ENCODE peak calls at places on chromosomes 4 and X, in eight cellular contexts. One of them, this sample, is unnamed.

GRCh38 chr4:142727152-142727551 is 118.9 kb downstream of the INPP4B start:
- DNase-seq in NCI-H1092: no peak
- DNase-seq in kidney epithelial cell: no peak
- DNase-seq in progenitor cell of endocrine pancreas: no peak
- DNase-seq in keratinocyte: no peak
- DNase-seq in kidney tubule cell: no peak
- DNase-seq in ureter: no peak
- DNase-seq in cardiac fibroblast: no peak
- DNase-seq in this sample: no peak

GRCh38 chrX:2401201-2401589 is 99.6 kb downstream of the DHRSX start:
- DNase-seq in NCI-H1092: no peak
- DNase-seq in kidney epithelial cell: no peak
- DNase-seq in progenitor cell of endocrine pancreas: no peak
- DNase-seq in keratinocyte: no peak
- DNase-seq in kidney tubule cell: peak
- DNase-seq in ureter: no peak
- DNase-seq in cardiac fibroblast: no peak
- DNase-seq in this sample: no peak

GRCh38 chr4:173917255-173917960 is 366.1 kb downstream of the FBXO8 start:
- DNase-seq in NCI-H1092: no peak
- DNase-seq in kidney epithelial cell: no peak
- DNase-seq in progenitor cell of endocrine pancreas: no peak
- DNase-seq in keratinocyte: no peak
- DNase-seq in kidney tubule cell: no peak
- DNase-seq in ureter: no peak
- DNase-seq in cardiac fibroblast: peak
- DNase-seq in this sample: no peak

GRCh38 chr4:83581411-83582288 is 45.7 kb downstream of the GPAT3 start:
- DNase-seq in NCI-H1092: no peak
- DNase-seq in kidney epithelial cell: no peak
- DNase-seq in progenitor cell of endocrine pancreas: no peak
- DNase-seq in keratinocyte: no peak
- DNase-seq in kidney tubule cell: no peak
- DNase-seq in ureter: no peak
- DNase-seq in cardiac fibroblast: no peak
- DNase-seq in this sample: no peak

GRCh38 chrX:111928457-111928856 is 52.5 kb downstream of the TRPC5OS start:
- DNase-seq in NCI-H1092: no peak
- DNase-seq in kidney epithelial cell: no peak
- DNase-seq in progenitor cell of endocrine pancreas: no peak
- DNase-seq in keratinocyte: no peak
- DNase-seq in kidney tubule cell: no peak
- DNase-seq in ureter: no peak
- DNase-seq in cardiac fibroblast: no peak
- DNase-seq in this sample: no peak

GRCh38 chr4:48687313-48687712 is 92.8 kb downstream of the FRYL start:
- DNase-seq in NCI-H1092: no peak
- DNase-seq in kidney epithelial cell: no peak
- DNase-seq in progenitor cell of endocrine pancreas: no peak
- DNase-seq in keratinocyte: no peak
- DNase-seq in kidney tubule cell: no peak
- DNase-seq in ureter: no peak
- DNase-seq in cardiac fibroblast: no peak
- DNase-seq in this sample: no peak

GRCh38 chr4:142567620-142568451 is 278.3 kb downstream of the INPP4B start:
- DNase-seq in NCI-H1092: no peak
- DNase-seq in kidney epithelial cell: no peak
- DNase-seq in progenitor cell of endocrine pancreas: no peak
- DNase-seq in keratinocyte: no peak
- DNase-seq in kidney tubule cell: peak
- DNase-seq in ureter: no peak
- DNase-seq in cardiac fibroblast: peak
- DNase-seq in this sample: peak

GRCh38 chr4:4426511-4427477 is 39.9 kb downstream of the NSG1 start:
- DNase-seq in NCI-H1092: no peak
- DNase-seq in kidney epithelial cell: peak
- DNase-seq in progenitor cell of endocrine pancreas: no peak
- DNase-seq in keratinocyte: no peak
- DNase-seq in kidney tubule cell: peak
- DNase-seq in ureter: no peak
- DNase-seq in cardiac fibroblast: no peak
- DNase-seq in this sample: no peak

GRCh38 chr4:128660361-128660964 is 149.0 kb upstream of the JADE1 start:
- DNase-seq in NCI-H1092: no peak
- DNase-seq in kidney epithelial cell: no peak
- DNase-seq in progenitor cell of endocrine pancreas: no peak
- DNase-seq in keratinocyte: no peak
- DNase-seq in kidney tubule cell: no peak
- DNase-seq in ureter: no peak
- DNase-seq in cardiac fibroblast: peak
- DNase-seq in this sample: no peak

GRCh38 chr4:19693949-19694597 is 557.6 kb upstream of the SLIT2 start:
- DNase-seq in NCI-H1092: no peak
- DNase-seq in kidney epithelial cell: no peak
- DNase-seq in progenitor cell of endocrine pancreas: no peak
- DNase-seq in keratinocyte: no peak
- DNase-seq in kidney tubule cell: no peak
- DNase-seq in ureter: no peak
- DNase-seq in cardiac fibroblast: peak
- DNase-seq in this sample: no peak

GRCh38 chr4:80029364-80029763 is 43.7 kb downstream of the ANTXR2 start:
- DNase-seq in NCI-H1092: no peak
- DNase-seq in kidney epithelial cell: no peak
- DNase-seq in progenitor cell of endocrine pancreas: no peak
- DNase-seq in keratinocyte: peak
- DNase-seq in kidney tubule cell: no peak
- DNase-seq in ureter: no peak
- DNase-seq in cardiac fibroblast: no peak
- DNase-seq in this sample: no peak

GRCh38 chr4:122603156-122603574 is 17.7 kb downstream of the IL21 start:
- DNase-seq in NCI-H1092: no peak
- DNase-seq in kidney epithelial cell: no peak
- DNase-seq in progenitor cell of endocrine pancreas: no peak
- DNase-seq in keratinocyte: no peak
- DNase-seq in kidney tubule cell: no peak
- DNase-seq in ureter: no peak
- DNase-seq in cardiac fibroblast: no peak
- DNase-seq in this sample: no peak

GRCh38 chrX:23888887-23889501 is 18.7 kb downstream of the APOO start:
- DNase-seq in NCI-H1092: no peak
- DNase-seq in kidney epithelial cell: no peak
- DNase-seq in progenitor cell of endocrine pancreas: no peak
- DNase-seq in keratinocyte: no peak
- DNase-seq in kidney tubule cell: peak
- DNase-seq in ureter: no peak
- DNase-seq in cardiac fibroblast: no peak
- DNase-seq in this sample: no peak

GRCh38 chr4:89661490-89661889 is 175.5 kb downstream of the SNCA start:
- DNase-seq in NCI-H1092: no peak
- DNase-seq in kidney epithelial cell: peak
- DNase-seq in progenitor cell of endocrine pancreas: no peak
- DNase-seq in keratinocyte: peak
- DNase-seq in kidney tubule cell: peak
- DNase-seq in ureter: no peak
- DNase-seq in cardiac fibroblast: peak
- DNase-seq in this sample: no peak

This sample was measured in colonic mucosa.